ENCODE peak calls at places on chromosome 3, in four cellular contexts. One of them, this sample, is unnamed.

GRCh38 chr3:167978071-167978470 is 117.7 kb downstream of the GOLIM4 start:
- DNase-seq in HL-60: no peak
- DNase-seq in K562: peak; percentile 29
- DNase-seq in GM12878: no peak
- DNase-seq in this sample: no peak

GRCh38 chr3:183844606-183845005 is 19.2 kb upstream of the MAP6D1 start:
- DNase-seq in K562: no peak
- DNase-seq in GM12878: no peak
- DNase-seq in HL-60: no peak
- DNase-seq in this sample: no peak

GRCh38 chr3:50342818-50343633 is 2.4 kb upstream of the RASSF1 start:
- DNase-seq in K562: no peak
- DNase-seq in HL-60: no peak
- DNase-seq in GM12878: no peak
- DNase-seq in this sample: no peak

GRCh38 chr3:123302961-123303360 is 101.2 kb downstream of the SEC22A start:
- DNase-seq in GM12878: no peak
- DNase-seq in K562: no peak
- DNase-seq in HL-60: no peak
- DNase-seq in this sample: no peak

GRCh38 chr3:131353946-131354345 is 27.6 kb upstream of the NUDT16 start:
- DNase-seq in GM12878: no peak
- DNase-seq in K562: no peak
- DNase-seq in HL-60: no peak
- DNase-seq in this sample: no peak

GRCh38 chr3:125556314-125556713 is 36.3 kb upstream of the SNX4 start:
- DNase-seq in HL-60: no peak
- DNase-seq in K562: no peak
- DNase-seq in GM12878: no peak
- DNase-seq in this sample: no peak

GRCh38 chr3:396293-396692 is 199.7 kb downstream of the CHL1 start:
- DNase-seq in HL-60: no peak
- DNase-seq in K562: no peak
- DNase-seq in GM12878: no peak
- DNase-seq in this sample: no peak

GRCh38 chr3:125693887-125694286 is 98.6 kb upstream of the OSBPL11 start:
- DNase-seq in K562: no peak
- DNase-seq in HL-60: no peak
- DNase-seq in GM12878: no peak
- DNase-seq in this sample: no peak

GRCh38 chr3:157573780-157574378 is 70.7 kb upstream of the VEPH1 start:
- DNase-seq in K562: no peak
- DNase-seq in HL-60: no peak
- DNase-seq in GM12878: no peak
- DNase-seq in this sample: no peak

GRCh38 chr3:184584001-184584891 is 22.7 kb downstream of the EPHB3 start:
- DNase-seq in GM12878: no peak
- DNase-seq in K562: no peak
- DNase-seq in HL-60: no peak
- DNase-seq in this sample: no peak

GRCh38 chr3:52056521-52056967 is at the start of gene DUSP7:
- DNase-seq in GM12878: no peak
- DNase-seq in HL-60: peak; percentile 57
- DNase-seq in K562: peak; percentile 74
- DNase-seq in this sample: peak; percentile 76

GRCh38 chr3:57805674-57806073 is 49.6 kb downstream of the SLMAP start:
- DNase-seq in K562: peak; percentile 67
- DNase-seq in HL-60: no peak
- DNase-seq in GM12878: no peak
- DNase-seq in this sample: no peak

GRCh38 chr3:71444028-71444860 is 139.3 kb downstream of the FOXP1 start:
- DNase-seq in GM12878: peak; percentile 82
- DNase-seq in K562: peak; percentile 13
- DNase-seq in HL-60: peak; percentile 94
- DNase-seq in this sample: peak; percentile 25

GRCh38 chr3:178088930-178089329 is 447.3 kb upstream of the KCNMB2 start:
- DNase-seq in K562: no peak
- DNase-seq in GM12878: no peak
- DNase-seq in HL-60: no peak
- DNase-seq in this sample: no peak

GRCh38 chr3:130835483-130835882 is 58.4 kb upstream of the ATP2C1 start:
- DNase-seq in K562: no peak
- DNase-seq in GM12878: no peak
- DNase-seq in HL-60: no peak
- DNase-seq in this sample: no peak

GRCh38 chr3:154684021-154684420 is 254.0 kb upstream of the GPR149 start:
- DNase-seq in K562: no peak
- DNase-seq in HL-60: peak; percentile 30
- DNase-seq in GM12878: no peak
- DNase-seq in this sample: no peak

GRCh38 chr3:19885468-19885867 is 48.5 kb downstream of the EFHB start:
- DNase-seq in GM12878: no peak
- DNase-seq in K562: peak; percentile 73
- DNase-seq in HL-60: no peak
- DNase-seq in this sample: no peak

GRCh38 chr3:177346878-177347277 is 149.6 kb upstream of the TBL1XR1 start:
- DNase-seq in GM12878: no peak
- DNase-seq in K562: no peak
- DNase-seq in HL-60: no peak
- DNase-seq in this sample: no peak

GRCh38 chr3:28033059-28033784 is 208.2 kb upstream of the CMC1 start:
- DNase-seq in GM12878: no peak
- DNase-seq in HL-60: no peak
- DNase-seq in K562: no peak
- DNase-seq in this sample: no peak

GRCh38 chr3:29385056-29385455 is 104.2 kb downstream of the RBMS3 start:
- DNase-seq in GM12878: no peak
- DNase-seq in K562: no peak
- DNase-seq in HL-60: no peak
- DNase-seq in this sample: no peak

GRCh38 chr3:15647629-15648167 is 46.2 kb downstream of the BTD start:
- DNase-seq in K562: no peak
- DNase-seq in GM12878: peak; percentile 94
- DNase-seq in HL-60: peak; percentile 87
- DNase-seq in this sample: peak; percentile 47

DNA sequence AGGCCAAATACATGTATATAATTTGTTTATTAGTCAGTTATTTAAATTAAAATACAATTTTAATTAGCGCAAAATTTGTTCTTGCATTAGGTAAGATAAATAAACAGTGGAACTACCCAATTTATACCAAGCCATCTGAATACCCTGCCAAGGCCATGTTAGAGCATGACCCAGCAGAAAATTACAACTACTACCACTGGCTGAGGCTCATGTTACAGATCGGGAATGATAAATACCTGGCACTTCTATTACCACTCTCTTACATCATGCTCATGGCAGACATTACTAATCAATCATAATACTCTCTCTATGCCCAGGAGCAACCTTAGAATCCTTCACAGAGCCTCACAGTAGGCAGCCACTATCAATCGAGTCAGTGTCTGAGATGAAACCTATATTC is 21.2 kb upstream of the LMOD3 start:
- DNase-seq in GM12878: no peak
- DNase-seq in HL-60: no peak
- DNase-seq in K562: peak; percentile 5
- DNase-seq in this sample: no peak
- TF ChIP-seq SPI1 in GM12878: no peak
- TF ChIP-seq SPI1 in HL-60: no peak
- TF ChIP-seq SPI1 in K562: no peak
- TF ChIP-seq SPI1 in this sample: no peak

DNA sequence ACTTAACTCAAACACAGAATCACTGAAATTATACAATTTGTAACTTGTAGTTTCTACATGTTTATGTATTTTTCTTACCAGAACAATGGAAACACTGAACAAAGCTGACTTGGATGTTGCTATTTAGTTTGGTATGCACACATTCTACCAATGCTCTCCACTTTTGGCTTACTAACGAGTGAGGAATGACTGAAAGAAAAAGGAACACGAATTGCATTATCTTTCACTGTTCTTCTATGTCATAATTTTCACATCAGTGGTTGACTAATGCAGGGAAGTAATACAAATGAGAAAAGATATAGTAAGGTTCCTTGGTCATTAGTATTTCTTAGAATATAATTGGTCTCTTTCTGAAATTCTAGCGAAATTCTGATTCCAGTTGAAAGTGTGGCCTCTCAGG is 9.8 kb upstream of the CNTN3 start:
- DNase-seq in GM12878: no peak
- DNase-seq in K562: no peak
- DNase-seq in HL-60: no peak
- DNase-seq in this sample: no peak
- TF ChIP-seq SPI1 in GM12878: no peak
- TF ChIP-seq SPI1 in K562: no peak
- TF ChIP-seq SPI1 in HL-60: no peak
- TF ChIP-seq SPI1 in this sample: no peak

GRCh38 chr3:133460809-133461208 is 61.0 kb downstream of the BFSP2 start:
- DNase-seq in GM12878: no peak
- DNase-seq in HL-60: no peak
- DNase-seq in K562: no peak
- DNase-seq in this sample: no peak

GRCh38 chr3:133457025-133457424 is 57.2 kb downstream of the BFSP2 start:
- DNase-seq in HL-60: no peak
- DNase-seq in K562: no peak
- DNase-seq in GM12878: no peak
- DNase-seq in this sample: no peak

GRCh38 chr3:133461291-133461690 is 61.4 kb downstream of the BFSP2 start:
- DNase-seq in GM12878: no peak
- DNase-seq in HL-60: no peak
- DNase-seq in K562: no peak
- DNase-seq in this sample: no peak

GRCh38 chr3:133457465-133458067 is 57.7 kb downstream of the BFSP2 start:
- DNase-seq in GM12878: no peak
- DNase-seq in HL-60: no peak
- DNase-seq in K562: peak; percentile 9
- DNase-seq in this sample: no peak

GRCh38 chr3:133459400-133459799 is 59.5 kb downstream of the BFSP2 start:
- DNase-seq in K562: no peak
- DNase-seq in GM12878: no peak
- DNase-seq in HL-60: no peak
- DNase-seq in this sample: no peak
- TF ChIP-seq SPI1 in K562: no peak
- TF ChIP-seq SPI1 in GM12878: no peak
- TF ChIP-seq SPI1 in HL-60: no peak
- TF ChIP-seq SPI1 in this sample: no peak

GRCh38 chr3:73558399-73559075 is 66.2 kb downstream of the PDZRN3 start:
- DNase-seq in GM12878: no peak
- DNase-seq in HL-60: no peak
- DNase-seq in K562: no peak
- DNase-seq in this sample: no peak
- TF ChIP-seq SPI1 in GM12878: no peak
- TF ChIP-seq SPI1 in HL-60: no peak
- TF ChIP-seq SPI1 in K562: no peak
- TF ChIP-seq SPI1 in this sample: no peak

GRCh38 chr3:119808244-119808643 is 26.3 kb downstream of the NR1I2 start:
- DNase-seq in HL-60: no peak
- DNase-seq in GM12878: no peak
- DNase-seq in K562: no peak
- DNase-seq in this sample: no peak

GRCh38 chr3:119812491-119813058 is 30.7 kb downstream of the NR1I2 start:
- DNase-seq in HL-60: no peak
- DNase-seq in GM12878: no peak
- DNase-seq in K562: no peak
- DNase-seq in this sample: no peak

GRCh38 chr3:119809249-119810017 is 27.5 kb downstream of the NR1I2 start:
- DNase-seq in K562: no peak
- DNase-seq in HL-60: peak; percentile 37
- DNase-seq in GM12878: no peak
- DNase-seq in this sample: peak; percentile 52

GRCh38 chr3:119810018-119810435 is 28.1 kb downstream of the NR1I2 start:
- DNase-seq in GM12878: peak; percentile 35
- DNase-seq in HL-60: peak; percentile 48
- DNase-seq in K562: no peak
- DNase-seq in this sample: peak; percentile 69

GRCh38 chr3:119808843-119809242 is 26.9 kb downstream of the NR1I2 start:
- DNase-seq in HL-60: no peak
- DNase-seq in GM12878: no peak
- DNase-seq in K562: no peak
- DNase-seq in this sample: no peak
- TF ChIP-seq SPI1 in HL-60: no peak
- TF ChIP-seq SPI1 in GM12878: no peak
- TF ChIP-seq SPI1 in K562: no peak
- TF ChIP-seq SPI1 in this sample: no peak

This sample was measured in GM12891.